ENCODE peak calls at places on chromosomes 7 and 10, in five cellular contexts. I, C, Z, F and D are unnamed samples.
A peak's percentile ranks its signal among the peaks of the same experiment; 100 is the strongest.

GRCh38 chr7:80428161-80429054 is 83.5 kb downstream of the GNAT3 start:
- DNase-seq in F (peak; percentile 73), Z (peak; percentile 72), C (no peak), I (no peak), D (no peak)

GRCh38 chr10:119461380-119461779 is 81.1 kb downstream of the RGS10 start:
- DNase-seq in F (no peak), C (no peak), I (no peak), Z (no peak), D (no peak)

GRCh38 chr7:73304071-73304470 is 4.6 kb downstream of the NSUN5 start:
- DNase-seq in F (no peak), C (peak; percentile 28), Z (no peak), I (no peak), D (no peak)

GRCh38 chr7:102170417-102170970 is 116.2 kb upstream of the SH2B2 start:
- DNase-seq in F (no peak), Z (no peak), I (no peak), C (peak; percentile 70), D (no peak)

GRCh38 chr10:77899080-77899477 is 27.5 kb downstream of the DLG5 start:
- DNase-seq in C (no peak), I (no peak), F (peak; percentile 86), Z (no peak), D (peak; percentile 41)

GRCh38 chr10:127372361-127372760 is 176.0 kb upstream of the INSYN2A start:
- DNase-seq in I (no peak), Z (no peak), F (no peak), C (no peak), D (no peak)

GRCh38 chr10:121819049-121819448 is 108.8 kb downstream of the ATE1 start:
- DNase-seq in C (no peak), Z (no peak), F (peak; percentile 30), I (no peak), D (no peak)

GRCh38 chr10:37713132-37713501 is 144.3 kb downstream of the ZNF248 start:
- DNase-seq in C (no peak), F (no peak), Z (no peak), I (no peak), D (no peak)

GRCh38 chr7:139482122-139482521 is 1.4 kb downstream of the KLRG2 start:
- DNase-seq in C (no peak), I (no peak), Z (no peak), F (no peak), D (no peak)

GRCh38 chr10:21336476-21337170 is 188.9 kb downstream of the SKIDA1 start:
- DNase-seq in Z (peak; percentile 87), I (no peak), C (no peak), F (peak; percentile 98), D (no peak)

GRCh38 chr10:34715511-34716187 is 99.4 kb downstream of the PARD3 start:
- DNase-seq in I (no peak), F (no peak), C (no peak), Z (no peak), D (no peak)

GRCh38 chr7:149742075-149742701 is 31.2 kb downstream of the ZNF467 start:
- DNase-seq in Z (peak; percentile 71), F (peak; percentile 64), I (peak; percentile 66), C (peak; percentile 95), D (no peak)

GRCh38 chr7:140678816-140679130 is 6.0 kb downstream of the ADCK2 start:
- DNase-seq in Z (no peak), F (no peak), I (no peak), C (no peak), D (no peak)

GRCh38 chr7:81693080-81693479 is 76.8 kb downstream of the HGF start:
- DNase-seq in C (no peak), Z (no peak), F (no peak), I (no peak), D (no peak)

GRCh38 chr7:138204285-138204988 is 128.2 kb downstream of the AKR1D1 start:
- DNase-seq in F (no peak), C (no peak), Z (no peak), I (no peak), D (no peak)

GRCh38 chr10:4199196-4199595 is 414.2 kb upstream of the KLF6 start:
- DNase-seq in C (no peak), I (no peak), F (no peak), Z (no peak), D (no peak)

GRCh38 chr10:131500892-131501291 is 189.4 kb upstream of the TCERG1L start:
- DNase-seq in I (no peak), F (no peak), Z (no peak), C (no peak), D (no peak)

GRCh38 chr7:15686209-15686956 is at the start of gene MEOX2:
- DNase-seq in I (no peak), Z (no peak), C (no peak), F (peak; percentile 28), D (no peak)

GRCh38 chr7:82559203-82559805 is 115.7 kb upstream of the CACNA2D1 start:
- DNase-seq in Z (no peak), C (no peak), F (no peak), I (peak; percentile 1), D (no peak)

GRCh38 chr10:106958591-106959328 is 205.7 kb downstream of the SORCS1 start:
- DNase-seq in C (no peak), Z (no peak), F (no peak), I (no peak), D (no peak)

GRCh38 chr10:93115661-93116383 is 42.1 kb downstream of the CYP26A1 start:
- DNase-seq in Z (peak; percentile 79), C (no peak), I (no peak), F (peak; percentile 56), D (no peak)

GRCh38 chr10:97659589-97659988 is 19.1 kb downstream of the PI4K2A start:
- DNase-seq in I (no peak), F (peak; percentile 65), Z (no peak), C (no peak), D (peak; percentile 20)

GRCh38 chr10:774661-775244 is 85.3 kb upstream of the DIP2C start:
- DNase-seq in Z (no peak), F (no peak), C (peak; percentile 58), I (no peak), D (no peak)

GRCh38 chr7:89680161-89680560 is 474.1 kb upstream of the STEAP1 start:
- DNase-seq in C (no peak), I (no peak), Z (no peak), F (no peak), D (no peak)

GRCh38 chr10:43398939-43399871 is 9.8 kb downstream of the HNRNPF start:
- DNase-seq in Z (no peak), F (peak; percentile 80), I (no peak), C (no peak), D (no peak)

GRCh38 chr10:79070091-79070610 is 1.4 kb downstream of the ZMIZ1 start:
- DNase-seq in C (peak; percentile 82), F (peak; percentile 67), Z (no peak), I (no peak), D (no peak)

GRCh38 chr7:116509982-116510579 is 10.5 kb downstream of the CAV2 start:
- DNase-seq in I (no peak), Z (no peak), C (no peak), F (peak; percentile 66), D (no peak)

GRCh38 chr7:30977222-30977621 is 13.5 kb downstream of the GHRHR start:
- DNase-seq in Z (no peak), F (no peak), I (no peak), C (no peak), D (no peak)

GRCh38 chr10:117134084-117135025 is 3.7 kb downstream of the VAX1 start:
- DNase-seq in C (no peak), F (peak; percentile 17), I (no peak), Z (no peak), D (no peak)

GRCh38 chr10:133441780-133442179 is 12.0 kb upstream of the SCART1 start:
- DNase-seq in F (no peak), Z (no peak), I (no peak), C (peak; percentile 43), D (no peak)

GRCh38 chr7:107167483-107168232 is 1.1 kb upstream of the HBP1 start:
- DNase-seq in C (no peak), F (peak; percentile 85), Z (peak; percentile 79), I (no peak), D (peak; percentile 46)

GRCh38 chr10:49074836-49075235 is 40.5 kb downstream of the VSTM4 start:
- DNase-seq in F (no peak), C (no peak), I (no peak), Z (no peak), D (no peak)

GRCh38 chr10:56653289-56653688 is 292.2 kb upstream of the ZWINT start:
- DNase-seq in I (no peak), C (no peak), F (no peak), Z (no peak), D (no peak)

GRCh38 chr10:112507988-112508387 is 61.0 kb downstream of the VTI1A start:
- DNase-seq in I (no peak), F (no peak), Z (no peak), C (no peak), D (no peak)

GRCh38 chr10:89494068-89494467 is 41.3 kb downstream of the SLC16A12 start:
- DNase-seq in C (no peak), I (no peak), F (no peak), Z (no peak), D (no peak)

GRCh38 chr7:3134715-3135114 is 91.0 kb upstream of the CARD11 start:
- DNase-seq in I (no peak), F (no peak), C (no peak), Z (no peak), D (no peak)

GRCh38 chr7:54764861-54765260 is 5.8 kb upstream of the SEC61G start:
- DNase-seq in I (no peak), Z (no peak), F (no peak), C (no peak), D (no peak)

GRCh38 chr7:80883188-80884025 is 35.4 kb downstream of the SEMA3C start:
- DNase-seq in C (no peak), I (no peak), F (peak; percentile 100), Z (peak; percentile 88), D (no peak)